ENCODE peak calls at places on chromosome 17, in six cellular contexts. J is sigmoid colon, T is uterus, C is ovary, D is transverse colon, I is stomach. G is an unnamed sample.

GRCh38 chr17:72920513-72920912 is 172.0 kb downstream of the SLC39A11 start:
- DNase-seq in J (no peak), T (no peak), C (no peak), D (no peak), I (no peak), G (no peak)

GRCh38 chr17:348692-349425 is 3.7 kb downstream of the RPH3AL start:
- DNase-seq in J (peak), T (no peak), C (no peak), D (peak), I (peak), G (no peak)

GRCh38 chr17:50871369-50871768 is 5.2 kb upstream of the TOB1 start:
- DNase-seq in J (no peak), T (no peak), C (no peak), D (no peak), I (no peak), G (no peak)

GRCh38 chr17:78357687-78358537 is 2.0 kb downstream of the SOCS3 start:
- DNase-seq in J (no peak), T (no peak), C (no peak), D (no peak), I (no peak), G (peak)

GRCh38 chr17:7413346-7413985 is 5.8 kb downstream of the NLGN2 start:
- DNase-seq in J (no peak), T (no peak), C (no peak), D (no peak), I (no peak), G (peak)

GRCh38 chr17:48134912-48135480 is 27.4 kb downstream of the SNX11 start:
- DNase-seq in J (no peak), T (no peak), C (no peak), D (no peak), I (no peak), G (no peak)

GRCh38 chr17:73575470-73576235 is 68.6 kb downstream of the SDK2 start:
- DNase-seq in J (no peak), T (no peak), C (no peak), D (no peak), I (no peak), G (no peak)

GRCh38 chr17:64393000-64393402 is 2.3 kb upstream of the PECAM1 start:
- DNase-seq in J (no peak), T (no peak), C (no peak), D (no peak), I (no peak), G (no peak)

GRCh38 chr17:71084219-71084618 is 914.9 kb downstream of the KCNJ2 start:
- DNase-seq in J (no peak), T (no peak), C (no peak), D (peak), I (peak), G (peak)

GRCh38 chr17:21171970-21172510 is 41.9 kb downstream of the TMEM11 start:
- DNase-seq in J (no peak), T (no peak), C (no peak), D (no peak), I (no peak), G (no peak)

GRCh38 chr17:41695954-41696720 is 7.5 kb downstream of the EIF1 start:
- DNase-seq in J (peak), T (peak), C (peak), D (peak), I (peak), G (peak)

GRCh38 chr17:36697907-36698526 is 96.6 kb downstream of the MRM1 start:
- DNase-seq in J (no peak), T (no peak), C (no peak), D (no peak), I (no peak), G (no peak)

GRCh38 chr17:41339571-41340169 is 11.0 kb downstream of the KRT33A start:
- DNase-seq in J (no peak), T (no peak), C (no peak), D (no peak), I (no peak), G (no peak)

GRCh38 chr17:58279736-58280479 is 827 bp downstream of the MPO start:
- DNase-seq in J (no peak), T (no peak), C (no peak), D (no peak), I (no peak), G (no peak)

GRCh38 chr17:43129671-43130010 is 4.5 kb upstream of the BRCA1 start:
- DNase-seq in J (no peak), T (no peak), C (no peak), D (no peak), I (no peak), G (no peak)

GRCh38 chr17:17712268-17712924 is 31.1 kb downstream of the RAI1 start:
- DNase-seq in J (no peak), T (no peak), C (no peak), D (no peak), I (no peak), G (peak)

GRCh38 chr17:8005951-8006730 is 3.7 kb downstream of the GUCY2D start:
- DNase-seq in J (peak), T (no peak), C (no peak), D (no peak), I (no peak), G (no peak)

GRCh38 chr17:17414316-17414937 is 62.4 kb upstream of the MED9 start:
- DNase-seq in J (peak), T (no peak), C (peak), D (no peak), I (no peak), G (no peak)

GRCh38 chr17:6761817-6762216 is 6.0 kb downstream of the XAF1 start:
- DNase-seq in J (no peak), T (no peak), C (no peak), D (no peak), I (no peak), G (no peak)

GRCh38 chr17:30956764-30957374 is 14.0 kb upstream of the RNF135 start:
- DNase-seq in J (no peak), T (no peak), C (no peak), D (no peak), I (no peak), G (no peak)

GRCh38 chr17:1197379-1197778 is 17.6 kb upstream of the ABR start:
- DNase-seq in J (peak), T (peak), C (no peak), D (no peak), I (no peak), G (no peak)

GRCh38 chr17:69228576-69228975 is at the start of gene ABCA10:
- DNase-seq in J (no peak), T (no peak), C (no peak), D (no peak), I (no peak), G (no peak)

GRCh38 chr17:68100000-68100641 is 64.6 kb downstream of the KPNA2 start:
- DNase-seq in J (no peak), T (no peak), C (no peak), D (no peak), I (no peak), G (no peak)

GRCh38 chr17:68094481-68095078 is 59.0 kb downstream of the KPNA2 start:
- DNase-seq in J (no peak), T (no peak), C (no peak), D (no peak), I (no peak), G (no peak)

GRCh38 chr17:68097161-68097805 is 61.7 kb downstream of the KPNA2 start:
- DNase-seq in J (no peak), T (no peak), C (no peak), D (no peak), I (no peak), G (no peak)

GRCh38 chr17:68095205-68095811 is 59.8 kb downstream of the KPNA2 start:
- DNase-seq in J (no peak), T (no peak), C (no peak), D (no peak), I (no peak), G (no peak)

DNA sequence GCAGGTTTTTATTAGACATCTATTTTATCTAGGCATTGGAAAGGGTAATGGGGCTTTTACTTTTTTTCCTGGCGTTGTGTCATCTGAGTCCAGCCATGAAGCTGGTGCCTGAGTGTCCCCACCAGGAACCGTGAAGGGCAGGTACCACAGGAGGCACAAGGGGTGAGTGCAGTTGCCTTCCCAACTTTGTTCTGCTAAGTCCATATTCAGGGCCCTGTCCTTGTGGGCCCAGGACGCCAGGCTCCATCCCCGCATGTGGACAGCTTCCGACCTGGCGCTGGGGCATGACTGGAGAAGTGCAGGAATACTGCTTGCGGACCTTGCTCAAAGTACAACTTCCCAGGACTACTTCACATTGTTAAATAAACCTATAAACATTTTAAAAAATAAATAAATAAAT is 60.6 kb downstream of the KPNA2 start:
- DNase-seq in J (no peak), T (no peak), C (no peak), D (no peak), I (no peak), G (no peak)
- TF ChIP-seq POLR2A in J (no peak), T (no peak), C (no peak), D (no peak), I (no peak), G (no peak)

GRCh38 chr17:66018786-66019185 is 173.1 kb downstream of the CEP112 start:
- DNase-seq in J (no peak), T (no peak), C (no peak), D (no peak), I (no peak), G (no peak)
- TF ChIP-seq POLR2A in J (no peak), T (no peak), C (no peak), D (no peak), I (no peak), G (no peak)

DNA sequence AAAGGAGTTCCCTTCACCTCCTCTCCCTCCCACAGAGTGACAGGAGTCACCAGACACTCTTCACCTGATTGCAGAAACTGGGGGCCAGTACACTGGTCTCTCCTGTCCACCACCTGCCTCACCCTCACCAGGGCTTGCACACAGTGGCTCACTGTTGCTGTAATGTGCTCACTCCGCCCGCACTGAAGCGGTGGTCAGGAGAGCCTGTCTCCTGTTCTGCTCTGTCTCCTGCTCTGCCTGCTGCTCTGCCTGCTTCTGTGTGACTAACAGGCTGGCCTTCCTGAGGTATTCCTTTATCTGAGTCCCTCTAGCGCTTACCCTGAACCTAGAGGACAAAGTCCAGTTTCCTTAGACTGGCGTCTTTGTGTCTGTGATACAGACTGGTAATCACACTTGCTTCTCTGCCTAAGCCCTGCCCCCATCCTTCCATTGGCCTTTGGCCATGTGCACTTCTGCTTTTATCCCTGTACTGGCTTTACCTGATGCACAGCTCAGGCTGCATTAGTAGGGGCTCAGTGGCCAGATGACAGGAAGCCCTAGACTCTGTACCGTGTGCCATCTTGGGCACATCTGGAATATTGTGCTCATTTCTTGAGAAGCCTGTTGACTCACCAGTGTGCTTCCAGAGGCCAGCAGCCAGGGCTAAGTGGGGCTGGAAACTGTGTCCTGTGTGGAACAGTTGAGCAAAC is 13.3 kb downstream of the PROCA1 start:
- DNase-seq in J (no peak), T (no peak), C (no peak), D (peak), I (peak), G (no peak)
- TF ChIP-seq POLR2A in J (no peak), T (no peak), C (no peak), D (peak), I (no peak), G (no peak)

DNA sequence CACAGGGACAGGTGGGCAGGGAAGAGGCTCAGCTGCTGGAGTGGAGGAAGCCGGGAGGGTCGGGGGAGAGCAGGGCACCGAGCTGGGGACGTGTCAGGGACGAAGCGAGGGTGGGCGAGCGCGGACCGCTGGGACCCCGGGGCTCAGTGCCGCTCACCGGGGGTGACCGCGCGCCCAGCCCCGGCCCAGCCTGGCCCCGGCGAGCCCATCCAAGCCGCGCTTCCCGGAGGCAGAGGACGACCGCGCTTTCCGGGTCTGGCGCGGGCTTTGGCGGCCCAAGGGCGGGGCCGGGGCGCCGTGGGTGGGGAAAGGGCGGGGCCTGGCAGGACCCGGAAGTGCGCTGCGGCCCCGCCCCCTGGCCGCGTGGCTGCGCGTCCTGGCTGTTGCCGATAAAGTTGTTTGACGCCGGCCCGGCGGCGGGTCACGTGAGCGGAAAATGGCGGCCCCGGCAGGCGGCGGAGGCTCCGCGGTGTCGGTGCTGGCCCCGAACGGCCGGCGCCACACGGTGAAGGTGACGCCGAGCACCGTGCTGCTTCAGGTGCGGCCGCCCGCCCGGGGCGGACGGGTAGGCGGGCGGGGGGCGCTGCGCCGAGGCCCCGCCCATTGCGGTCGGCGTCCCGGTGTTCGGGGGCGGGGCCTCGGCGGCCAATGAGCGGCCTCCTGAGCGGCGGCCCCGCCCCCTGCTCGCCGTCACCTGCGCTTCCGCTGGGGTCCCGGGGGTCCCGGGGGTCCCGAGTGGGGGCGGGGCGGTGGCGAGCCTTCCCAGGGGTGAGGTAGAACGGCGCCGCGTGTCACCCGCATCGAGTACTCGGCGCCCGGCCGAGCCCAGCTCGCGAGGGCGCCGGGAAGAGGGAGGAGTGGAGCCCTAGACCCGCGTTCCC is at the start of gene ASPSCR1:
- DNase-seq in J (peak), T (peak), C (peak), D (peak), I (peak), G (peak)
- TF ChIP-seq POLR2A in J (peak), T (peak), C (peak), D (peak), I (no peak), G (peak)

GRCh38 chr17:49707246-49707607 is 537 bp downstream of the SLC35B1 start:
- DNase-seq in J (no peak), T (no peak), C (no peak), D (no peak), I (no peak), G (no peak)
- TF ChIP-seq POLR2A in J (no peak), T (no peak), C (no peak), D (no peak), I (no peak), G (no peak)

GRCh38 chr17:38604479-38605229 is 1.1 kb downstream of the SRCIN1 start:
- DNase-seq in J (no peak), T (no peak), C (no peak), D (no peak), I (no peak), G (no peak)
- TF ChIP-seq POLR2A in J (no peak), T (no peak), C (no peak), D (no peak), I (no peak), G (no peak)

GRCh38 chr17:4950075-4950756 is 703 bp upstream of the ENO3 start:
- DNase-seq in J (peak), T (peak), C (peak), D (peak), I (peak), G (no peak)
- TF ChIP-seq POLR2A in J (no peak), T (peak), C (no peak), D (no peak), I (no peak), G (peak)